ENCODE peak calls at places on chromosomes 3 and 15, in ten cellular contexts. Q is DMS153; W is A172; V is posterior vena cava; O is GM04503; B is cardiac muscle cell; T is naive thymus-derived CD8-positive, alpha-beta T cell; Y is brain microvascular endothelial cell; D is activated T-cell treated with anti-CD3 and anti-CD28 coated beads, Interleukin-2, amount 50 U/mL, for 24 hours; H is osteoblast. J is an unnamed sample.

GRCh38 chr3:47475570-47476329 is at the start of gene SCAP:
- DNase-seq in Y (peak), Q (peak), D (peak), B (peak), O (no peak), V (peak), T (peak), H (peak), W (peak), J (peak)

GRCh38 chr3:40920041-40920440 is 279.3 kb upstream of the CTNNB1 start:
- DNase-seq in D (no peak), T (no peak), B (no peak), V (no peak), Y (peak), W (peak), H (no peak), Q (no peak), O (no peak), J (no peak)

GRCh38 chr3:64488938-64489337 is 198.9 kb downstream of the ADAMTS9 start:
- DNase-seq in B (no peak), H (no peak), V (no peak), W (no peak), Y (no peak), T (no peak), D (no peak), O (no peak), Q (peak), J (no peak)

GRCh38 chr3:138696661-138697370 is 88.2 kb downstream of the FAIM start:
- DNase-seq in H (peak), Q (no peak), V (no peak), B (no peak), W (no peak), O (no peak), Y (no peak), T (no peak), D (no peak), J (no peak)

GRCh38 chr3:14511971-14512943 is 27.9 kb downstream of the GRIP2 start:
- DNase-seq in Q (no peak), D (peak), T (no peak), V (peak), O (no peak), Y (no peak), B (no peak), W (no peak), H (peak), J (no peak)

GRCh38 chr3:133531981-133532380 is 41.5 kb upstream of the CDV3 start:
- DNase-seq in V (no peak), B (no peak), Q (no peak), W (peak), D (no peak), Y (peak), T (no peak), H (peak), O (no peak), J (no peak)

GRCh38 chr15:68431037-68431791 is 749 bp downstream of the ITGA11 start:
- DNase-seq in Q (no peak), T (no peak), O (no peak), W (no peak), B (peak), D (no peak), H (peak), Y (no peak), V (peak), J (no peak)

GRCh38 chr3:12938258-12938711 is 96.9 kb upstream of the RPL32 start:
- DNase-seq in O (no peak), B (no peak), D (no peak), T (no peak), W (no peak), Q (no peak), V (no peak), H (peak), Y (no peak), J (no peak)

GRCh38 chr3:156681003-156681402 is 6.6 kb downstream of the TIPARP start:
- DNase-seq in W (no peak), Q (peak), D (no peak), Y (peak), B (no peak), V (no peak), T (no peak), O (peak), H (no peak), J (peak)

GRCh38 chr3:63824309-63824708 is 5.2 kb downstream of the C3orf49 start:
- DNase-seq in H (peak), Y (peak), V (no peak), D (no peak), Q (no peak), W (peak), O (no peak), T (no peak), B (no peak), J (no peak)

GRCh38 chr3:171770689-171771620 is 39.3 kb downstream of the PLD1 start:
- DNase-seq in H (peak), T (no peak), Q (peak), Y (peak), B (peak), O (no peak), W (peak), V (no peak), D (no peak), J (peak)

GRCh38 chr15:66476535-66476934 is 21.0 kb downstream of the SNAPC5 start:
- DNase-seq in O (no peak), H (no peak), Y (no peak), Q (no peak), B (no peak), T (no peak), W (no peak), D (no peak), V (no peak), J (no peak)

GRCh38 chr3:66014056-66014455 is 24.7 kb downstream of the MAGI1 start:
- DNase-seq in T (no peak), V (no peak), H (no peak), W (no peak), D (no peak), B (no peak), Q (no peak), O (no peak), Y (no peak), J (no peak)

GRCh38 chr3:62084558-62084957 is 288.8 kb downstream of the FEZF2 start:
- DNase-seq in D (no peak), B (no peak), V (no peak), O (no peak), Y (no peak), Q (peak), W (peak), H (no peak), T (no peak), J (no peak)

GRCh38 chr3:184620101-184620798 is 58.7 kb downstream of the EPHB3 start:
- DNase-seq in W (peak), O (no peak), Y (peak), Q (no peak), V (no peak), B (no peak), T (no peak), D (no peak), H (peak), J (no peak)

GRCh38 chr15:67547836-67548531 is 5.5 kb downstream of the MAP2K5 start:
- DNase-seq in D (no peak), W (peak), O (no peak), H (peak), T (no peak), Q (no peak), B (no peak), Y (peak), V (no peak), J (no peak)

GRCh38 chr3:48405343-48405881 is 24.5 kb downstream of the PLXNB1 start:
- DNase-seq in D (peak), Y (no peak), W (no peak), O (no peak), T (no peak), H (peak), V (peak), Q (no peak), B (no peak), J (no peak)

GRCh38 chr3:190036631-190037030 is 84.1 kb downstream of the P3H2 start:
- DNase-seq in H (peak), W (no peak), V (no peak), B (no peak), D (no peak), O (no peak), T (no peak), Q (no peak), Y (peak), J (no peak)

GRCh38 chr3:39407773-39408492 is 1.4 kb downstream of the RPSA start:
- DNase-seq in W (no peak), Y (no peak), V (no peak), D (no peak), O (no peak), B (no peak), Q (no peak), T (no peak), H (peak), J (no peak)

GRCh38 chr3:57958642-57959406 is 49.4 kb upstream of the FLNB start:
- DNase-seq in O (no peak), H (no peak), T (no peak), Q (no peak), Y (no peak), V (peak), D (no peak), B (no peak), W (peak), J (no peak)

GRCh38 chr3:9691636-9692035 is 12.0 kb upstream of the CPNE9 start:
- DNase-seq in T (no peak), D (no peak), Y (no peak), V (peak), Q (no peak), H (peak), B (no peak), W (no peak), O (no peak), J (no peak)

GRCh38 chr3:159664011-159664410 is 324.6 kb upstream of the IL12A start:
- DNase-seq in H (no peak), W (no peak), Q (no peak), O (no peak), B (no peak), D (no peak), T (no peak), Y (no peak), V (no peak), J (no peak)

GRCh38 chr3:24763421-24763820 is 268.8 kb upstream of the THRB start:
- DNase-seq in B (no peak), W (peak), V (no peak), H (no peak), D (no peak), Q (no peak), T (no peak), O (no peak), Y (peak), J (no peak)

GRCh38 chr3:138186216-138186615 is 885 bp upstream of the ARMC8 start:
- DNase-seq in T (no peak), O (no peak), D (no peak), W (no peak), Q (no peak), B (no peak), Y (no peak), H (no peak), V (no peak), J (no peak)

GRCh38 chr3:72343078-72343477 is 505.2 kb downstream of the SHQ1 start:
- DNase-seq in V (no peak), Y (peak), B (no peak), Q (no peak), T (no peak), W (peak), D (peak), O (no peak), H (no peak), J (no peak)

GRCh38 chr15:70512772-70513362 is 250.5 kb downstream of the UACA start:
- DNase-seq in Y (peak), V (peak), Q (no peak), H (peak), O (no peak), W (peak), D (peak), B (peak), T (peak), J (no peak)